ENCODE peak calls at places on chromosomes 7 and 10, in five cellular contexts. P is spleen; Y is B cell; W is Daoy; N is activated T-helper 1 cell treated with anti-CD3 and anti-CD28 coated beads, Interleukin-12 subunit alpha, Interleukin-12 subunit beta, Interleukin-2, Interleukin-4 antibody, amounts not matched to agents 30 ng/mL and 10 ng/mL and 1 ng/mL, durations not matched to agents 14 hours and 24 hours and 36 hours. V is an unnamed sample.

GRCh38 chr10:86287966-86288579 is 78.5 kb downstream of the GRID1 start:
- DNase-seq in P (peak), Y (no peak), W (no peak), N (no peak), V (peak)

GRCh38 chr7:83908526-83908925 is 259.6 kb upstream of the SEMA3E start:
- DNase-seq in P (no peak), Y (no peak), W (no peak), N (no peak), V (no peak)

GRCh38 chr10:112429147-112429546 is 17.6 kb downstream of the ZDHHC6 start:
- DNase-seq in P (no peak), Y (peak), W (no peak), N (no peak), V (no peak)

GRCh38 chr10:12510566-12510965 is 161.2 kb downstream of the CAMK1D start:
- DNase-seq in P (no peak), Y (no peak), W (peak), N (no peak), V (no peak)

GRCh38 chr10:58518775-58519174 is 6.1 kb downstream of the BICC1 start:
- DNase-seq in P (no peak), Y (no peak), W (peak), N (no peak), V (no peak)

GRCh38 chr10:110493832-110494426 is 3.8 kb upstream of the DUSP5 start:
- DNase-seq in P (no peak), Y (no peak), W (no peak), N (no peak), V (no peak)

GRCh38 chr7:8434290-8435002 is 1.0 kb downstream of the NXPH1 start:
- DNase-seq in P (peak), Y (no peak), W (no peak), N (no peak), V (no peak)

GRCh38 chr7:36370046-36370445 is 19.6 kb upstream of the ANLN start:
- DNase-seq in P (no peak), Y (no peak), W (no peak), N (no peak), V (no peak)

GRCh38 chr7:122762071-122762470 is 59.3 kb upstream of the RNF148 start:
- DNase-seq in P (no peak), Y (no peak), W (no peak), N (no peak), V (no peak)

GRCh38 chr10:85900060-85900459 is 466.5 kb downstream of the GRID1 start:
- DNase-seq in P (no peak), Y (no peak), W (no peak), N (no peak), V (no peak)

GRCh38 chr10:51397695-51398094 is 301.7 kb downstream of the CSTF2T start:
- DNase-seq in P (no peak), Y (no peak), W (peak), N (no peak), V (no peak)

GRCh38 chr7:25262586-25262985 is 34.3 kb upstream of the NPVF start:
- DNase-seq in P (no peak), Y (no peak), W (peak), N (no peak), V (no peak)

GRCh38 chr7:45171946-45172345 is 14.4 kb downstream of the RAMP3 start:
- DNase-seq in P (peak), Y (no peak), W (no peak), N (no peak), V (peak)

GRCh38 chr7:127253289-127254162 is 785 bp upstream of the GRM8 start:
- DNase-seq in P (peak), Y (peak), W (peak), N (peak), V (peak)

GRCh38 chr7:128055668-128056067 is 24.4 kb upstream of the LRRC4 start:
- DNase-seq in P (no peak), Y (no peak), W (no peak), N (no peak), V (no peak)

GRCh38 chr7:140230517-140230861 is 53.7 kb upstream of the KDM7A start:
- DNase-seq in P (peak), Y (peak), W (peak), N (peak), V (no peak)

GRCh38 chr7:112182749-112183148 is 23.4 kb downstream of the DOCK4 start:
- DNase-seq in P (no peak), Y (no peak), W (no peak), N (no peak), V (no peak)

GRCh38 chr10:119494224-119495060 is 48.1 kb downstream of the RGS10 start:
- DNase-seq in P (no peak), Y (no peak), W (no peak), N (no peak), V (no peak)

GRCh38 chr7:15972767-15973362 is 286.4 kb upstream of the MEOX2 start:
- DNase-seq in P (no peak), Y (no peak), W (peak), N (no peak), V (no peak)

GRCh38 chr7:3157541-3158287 is 114.0 kb upstream of the CARD11 start:
- DNase-seq in P (peak), Y (no peak), W (peak), N (no peak), V (no peak)

GRCh38 chr10:132796846-132797245 is 10.9 kb upstream of the NKX6-2 start:
- DNase-seq in P (no peak), Y (no peak), W (no peak), N (no peak), V (no peak)

GRCh38 chr7:47730135-47730534 is 148.2 kb upstream of the TNS3 start:
- DNase-seq in P (no peak), Y (no peak), W (peak), N (no peak), V (no peak)

GRCh38 chr7:112192236-112193154 is 13.7 kb downstream of the DOCK4 start:
- DNase-seq in P (no peak), Y (no peak), W (peak), N (no peak), V (no peak)

GRCh38 chr7:38224392-38224791 is 46.3 kb downstream of the STARD3NL start:
- DNase-seq in P (no peak), Y (no peak), W (no peak), N (no peak), V (no peak)

GRCh38 chr10:14527134-14527780 is 196.5 kb upstream of the FRMD4A start:
- DNase-seq in P (no peak), Y (no peak), W (no peak), N (no peak), V (no peak)

GRCh38 chr10:33332183-33333031 is 2.1 kb downstream of the NRP1 start:
- DNase-seq in P (no peak), Y (no peak), W (no peak), N (no peak), V (no peak)

GRCh38 chr10:67697646-67698245 is 1.8 kb upstream of the CTNNA3 start:
- DNase-seq in P (no peak), Y (peak), W (no peak), N (no peak), V (no peak)

GRCh38 chr10:120580651-120581259 is 123.7 kb downstream of the PLPP4 start:
- DNase-seq in P (no peak), Y (no peak), W (no peak), N (no peak), V (no peak)

GRCh38 chr7:94450044-94450697 is 55.5 kb downstream of the COL1A2 start:
- DNase-seq in P (no peak), Y (no peak), W (no peak), N (no peak), V (no peak)

GRCh38 chr7:101861223-101861775 is 43.9 kb downstream of the CUX1 start:
- DNase-seq in P (no peak), Y (no peak), W (no peak), N (no peak), V (no peak)